ENCODE peak calls at places on chromosomes 2 and 18, in seven cellular contexts. O is EL, A is Caki2, F is AG08396, R is fibroblast of the conjunctiva, N is AG09319, M is ELF-1. I is an unnamed sample.

GRCh38 chr2:205169453-205169852 is 512.8 kb upstream of the NRP2 start:
- DNase-seq in N (no peak), O (no peak), R (no peak), M (no peak), F (no peak), A (no peak), I (no peak)

GRCh38 chr2:101818531-101819451 is 121.3 kb downstream of the MAP4K4 start:
- DNase-seq in O (peak; percentile 74), F (no peak), R (no peak), N (no peak), M (no peak), A (no peak), I (peak; percentile 80)

GRCh38 chr2:43084699-43085091 is 141.7 kb downstream of the ZFP36L2 start:
- DNase-seq in M (no peak), R (peak; percentile 24), O (peak; percentile 44), F (no peak), A (no peak), N (no peak), I (no peak)

GRCh38 chr18:24187689-24188088 is 48.8 kb downstream of the CABYR start:
- DNase-seq in M (no peak), O (no peak), A (no peak), N (no peak), F (no peak), R (no peak), I (no peak)

GRCh38 chr2:5250482-5250881 is 441.7 kb upstream of the SOX11 start:
- DNase-seq in O (peak; percentile 0), M (peak; percentile 89), A (peak; percentile 3), N (no peak), F (no peak), R (no peak), I (no peak)

GRCh38 chr2:55056024-55056521 is 5.8 kb upstream of the RTN4 start:
- DNase-seq in A (peak; percentile 32), M (no peak), O (peak; percentile 51), N (no peak), F (no peak), R (peak; percentile 61), I (peak; percentile 70)

GRCh38 chr18:48608581-48608980 is 69.8 kb downstream of the CTIF start:
- DNase-seq in R (no peak), N (no peak), O (no peak), F (no peak), M (no peak), A (no peak), I (no peak)

GRCh38 chr18:57984490-57985109 is 59.4 kb upstream of the NEDD4L start:
- DNase-seq in F (no peak), N (no peak), R (no peak), A (no peak), O (no peak), M (no peak), I (no peak)

GRCh38 chr2:134372611-134373131 is 118.8 kb downstream of the MGAT5 start:
- DNase-seq in R (peak; percentile 74), F (peak; percentile 60), M (peak; percentile 10), A (no peak), O (peak; percentile 94), N (peak; percentile 82), I (peak; percentile 91)

GRCh38 chr2:108621087-108621559 is 86.9 kb downstream of the LIMS1 start:
- DNase-seq in A (peak; percentile 86), F (no peak), O (no peak), R (no peak), N (no peak), M (peak; percentile 79), I (no peak)

GRCh38 chr2:145597011-145597410 is 1077.1 kb upstream of the ZEB2 start:
- DNase-seq in R (no peak), F (no peak), N (no peak), M (no peak), O (no peak), A (no peak), I (no peak)

GRCh38 chr2:53356291-53356905 is 411.2 kb upstream of the CHAC2 start:
- DNase-seq in R (no peak), F (no peak), N (no peak), M (no peak), O (no peak), A (no peak), I (no peak)

GRCh38 chr2:104378853-104379374 is 475.0 kb upstream of the POU3F3 start:
- DNase-seq in A (peak; percentile 73), R (peak; percentile 16), O (no peak), N (no peak), F (no peak), M (peak; percentile 60), I (no peak)

GRCh38 chr2:68456198-68456597 is 10.9 kb downstream of the FBXO48 start:
- DNase-seq in R (no peak), F (no peak), O (no peak), A (no peak), M (no peak), N (no peak), I (no peak)

GRCh38 chr2:101781326-101781725 is 83.8 kb downstream of the MAP4K4 start:
- DNase-seq in R (no peak), M (peak; percentile 18), O (no peak), A (no peak), N (no peak), F (no peak), I (no peak)

GRCh38 chr2:217798743-217799552 is 203.8 kb downstream of the TNS1 start:
- DNase-seq in F (no peak), N (no peak), A (no peak), R (no peak), O (no peak), M (no peak), I (no peak)

GRCh38 chr18:67379991-67380390 is 136.5 kb downstream of the DSEL start:
- DNase-seq in M (no peak), F (no peak), N (no peak), A (no peak), O (no peak), R (no peak), I (no peak)

GRCh38 chr2:217434183-217434620 is 568.6 kb downstream of the TNS1 start:
- DNase-seq in M (peak; percentile 88), N (peak; percentile 90), R (peak; percentile 97), O (peak; percentile 89), A (peak; percentile 46), F (peak; percentile 95), I (peak; percentile 99)

GRCh38 chr2:222572761-222573174 is 83.1 kb downstream of the FARSB start:
- DNase-seq in F (peak; percentile 41), R (peak; percentile 37), N (peak; percentile 16), A (peak; percentile 7), O (peak; percentile 39), M (no peak), I (peak; percentile 69)

GRCh38 chr18:32469691-32470131 is 971 bp downstream of the GAREM1 start:
- DNase-seq in A (no peak), M (peak; percentile 5), N (no peak), R (no peak), O (peak; percentile 0), F (peak; percentile 12), I (peak; percentile 44)

I was measured in LHCN-M2.